ENCODE peak calls at places on chromosomes 7 and 10, in eight cellular contexts. V is HCT116, Q is Panc1, U is K562, M is GM23338, P is upper lobe of left lung, E is GM12878, K is HepG2. H is an unnamed sample.

GRCh38 chr10:77592946-77593636 is 44.5 kb downstream of the KCNMA1 start:
- ATAC-seq in V (peak; percentile 91), Q (peak; percentile 92), U (peak; percentile 67), M (no peak), P (peak; percentile 43), E (no peak), K (no peak), H (peak; percentile 73)

GRCh38 chr10:34824870-34825269 is 9.8 kb upstream of the PARD3 start:
- ATAC-seq in V (peak; percentile 57), Q (peak; percentile 82), U (peak; percentile 53), M (peak; percentile 94), P (no peak), E (peak; percentile 85), K (peak; percentile 95), H (no peak)

GRCh38 chr10:113225903-113226302 is 275.9 kb downstream of the TCF7L2 start:
- ATAC-seq in V (no peak), Q (no peak), U (no peak), M (no peak), P (no peak), E (no peak), K (no peak), H (no peak)

GRCh38 chr7:111750878-111751277 is 188.6 kb upstream of the IMMP2L start:
- ATAC-seq in V (no peak), Q (no peak), U (no peak), M (no peak), P (no peak), E (no peak), K (no peak), H (no peak)

GRCh38 chr10:3173173-3173878 is 744 bp upstream of the PITRM1 start:
- ATAC-seq in V (peak; percentile 76), Q (peak; percentile 56), U (peak; percentile 86), M (peak; percentile 74), P (peak; percentile 87), E (peak; percentile 62), K (peak; percentile 8), H (no peak)

GRCh38 chr10:103707956-103708626 is 147.3 kb downstream of the SH3PXD2A start:
- ATAC-seq in V (no peak), Q (no peak), U (no peak), M (no peak), P (no peak), E (no peak), K (no peak), H (no peak)

GRCh38 chr7:29341156-29341555 is 146.6 kb downstream of the CHN2 start:
- ATAC-seq in V (no peak), Q (no peak), U (no peak), M (no peak), P (no peak), E (no peak), K (no peak), H (no peak)

GRCh38 chr10:35909291-35909690 is 267.2 kb upstream of the FZD8 start:
- ATAC-seq in V (no peak), Q (no peak), U (no peak), M (peak; percentile 39), P (no peak), E (no peak), K (no peak), H (no peak)

GRCh38 chr10:570631-571565 is 118.6 kb downstream of the DIP2C start:
- ATAC-seq in V (no peak), Q (no peak), U (no peak), M (peak; percentile 19), P (no peak), E (no peak), K (no peak), H (no peak)

GRCh38 chr10:93762979-93763391 is 5.2 kb downstream of the LGI1 start:
- ATAC-seq in V (no peak), Q (peak; percentile 38), U (no peak), M (peak; percentile 25), P (peak; percentile 11), E (peak; percentile 95), K (no peak), H (no peak)

GRCh38 chr10:35126062-35126529 is 550 bp upstream of the CREM start:
- ATAC-seq in V (peak; percentile 15), Q (no peak), U (no peak), M (no peak), P (no peak), E (peak; percentile 0), K (no peak), H (peak; percentile 8)

GRCh38 chr10:25349520-25349919 is 174.7 kb downstream of the GPR158 start:
- ATAC-seq in V (no peak), Q (no peak), U (no peak), M (no peak), P (no peak), E (no peak), K (no peak), H (no peak)

GRCh38 chr7:99313204-99313573 is 12.5 kb upstream of the ARPC1A start:
- ATAC-seq in V (no peak), Q (no peak), U (no peak), M (no peak), P (no peak), E (peak; percentile 70), K (no peak), H (no peak)

GRCh38 chr7:45695249-45695995 is 121.3 kb downstream of the ADCY1 start:
- ATAC-seq in V (no peak), Q (no peak), U (no peak), M (no peak), P (no peak), E (no peak), K (no peak), H (no peak)

GRCh38 chr10:85612833-85613232 is 753.8 kb downstream of the GRID1 start:
- ATAC-seq in V (peak; percentile 97), Q (peak; percentile 82), U (peak; percentile 82), M (peak; percentile 88), P (peak; percentile 4), E (peak; percentile 89), K (peak; percentile 95), H (no peak)

GRCh38 chr10:116385994-116386809 is 41.4 kb upstream of the PNLIPRP3 start:
- ATAC-seq in V (peak; percentile 77), Q (peak; percentile 42), U (no peak), M (no peak), P (no peak), E (peak; percentile 34), K (no peak), H (no peak)

GRCh38 chr7:90631502-90631901 is 35.4 kb downstream of the CDK14 start:
- ATAC-seq in V (no peak), Q (no peak), U (no peak), M (no peak), P (no peak), E (peak; percentile 67), K (no peak), H (no peak)

GRCh38 chr10:70832852-70833542 is 17.2 kb downstream of the SGPL1 start:
- ATAC-seq in V (no peak), Q (no peak), U (no peak), M (no peak), P (no peak), E (peak; percentile 28), K (no peak), H (no peak)

GRCh38 chr10:42960491-42961155 is 116.2 kb upstream of the RET start:
- ATAC-seq in V (peak; percentile 98), Q (peak; percentile 96), U (peak; percentile 54), M (peak; percentile 90), P (peak; percentile 50), E (no peak), K (peak; percentile 34), H (no peak)

GRCh38 chr10:63171255-63171654 is 38.1 kb downstream of the NRBF2 start:
- ATAC-seq in V (no peak), Q (no peak), U (no peak), M (no peak), P (no peak), E (no peak), K (no peak), H (no peak)
- H3K36me3 ChIP-seq in V (peaks cover 33% of the 10 kb centered on the region), Q (peaks cover 64% of the 10 kb centered on the region), U (peaks cover 79% of the 10 kb centered on the region), M (peaks cover 54% of the 10 kb centered on the region), P (peaks cover 6% of the 10 kb centered on the region), E (peaks cover 28% of the 10 kb centered on the region), K (peaks cover 15% of the 10 kb centered on the region), H (peaks cover 50% of the 10 kb centered on the region)

GRCh38 chr7:44082541-44083207 is 344 bp upstream of the POLM start:
- ATAC-seq in V (peak; percentile 96), Q (peak; percentile 98), U (peak; percentile 97), M (peak; percentile 93), P (peak; percentile 99), E (peak; percentile 92), K (peak; percentile 97), H (peak; percentile 97)
- TF ChIP-seq POLR2AphosphoS5 in V (peak; percentile 60), Q (peak; percentile 44), U (peak; percentile 8), M (peak; percentile 32), P (peak; percentile 74), E (no peak), K (peak; percentile 42), H (peak; percentile 83)

GRCh38 chr7:30626984-30627383 is 32.3 kb downstream of the GARS1 start:
- ATAC-seq in V (no peak), Q (no peak), U (peak; percentile 17), M (no peak), P (no peak), E (no peak), K (no peak), H (no peak)
- H3K36me3 ChIP-seq in V (peaks cover 66% of the 10 kb centered on the region), Q (peaks cover 71% of the 10 kb centered on the region), U (peaks cover 94% of the 10 kb centered on the region), M (peaks cover 94% of the 10 kb centered on the region), P (peaks cover 16% of the 10 kb centered on the region), E (peaks cover 19% of the 10 kb centered on the region), K (peaks cover 21% of the 10 kb centered on the region), H (peaks cover 4% of the 10 kb centered on the region)

DNA sequence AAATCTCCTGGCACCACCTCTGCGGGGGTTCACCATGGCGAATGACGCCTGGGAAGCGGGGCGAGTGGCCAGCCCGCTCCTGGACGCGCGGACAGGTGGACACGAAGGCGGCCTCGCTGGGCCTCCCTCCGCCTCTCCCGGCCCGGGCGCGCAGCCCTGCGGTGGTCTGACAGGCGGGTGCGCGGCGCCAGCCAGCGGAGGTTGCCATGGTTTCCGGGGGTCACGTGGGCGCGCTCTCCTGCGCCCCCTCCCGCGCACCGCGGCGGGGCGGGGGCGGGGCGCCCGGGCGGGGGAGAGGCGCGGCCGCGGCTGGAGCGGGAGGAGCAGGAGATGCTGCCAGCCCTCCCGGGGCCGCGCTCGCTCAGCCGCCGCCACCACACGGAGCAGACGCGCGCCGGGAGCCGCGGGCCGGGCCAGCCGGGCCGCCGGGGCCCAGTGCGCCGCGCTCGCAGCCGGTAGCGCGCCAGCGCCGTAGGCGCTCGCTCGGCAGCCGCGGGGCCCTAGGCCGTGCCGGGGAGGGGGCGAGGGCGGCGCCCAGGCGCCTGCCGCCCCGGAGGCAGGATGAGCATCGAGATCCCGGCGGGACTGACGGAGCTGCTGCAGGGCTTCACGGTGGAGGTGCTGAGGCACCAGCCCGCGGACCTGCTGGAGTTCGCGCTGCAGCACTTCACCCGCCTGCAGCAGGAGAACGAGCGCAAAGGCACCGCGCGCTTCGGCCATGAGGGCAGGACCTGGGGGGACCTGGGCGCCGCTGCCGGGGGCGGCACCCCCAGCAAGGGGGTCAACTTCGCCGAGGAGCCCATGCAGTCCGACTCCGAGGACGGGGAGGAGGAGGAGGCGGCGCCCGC is at the start of gene PRKAR2B:
- ATAC-seq in V (peak; percentile 95), Q (peak; percentile 92), U (peak; percentile 83), M (peak; percentile 82), P (peak; percentile 84), E (peak; percentile 70), K (peak; percentile 96), H (peak; percentile 97)
- TF ChIP-seq POLR2AphosphoS5 in V (peak; percentile 23), Q (no peak), U (peak; percentile 44), M (peak; percentile 43), P (peak; percentile 52), E (no peak), K (no peak), H (peak; percentile 55)

GRCh38 chr7:100811480-100811879 is 15.8 kb downstream of the EPHB4 start:
- ATAC-seq in V (no peak), Q (no peak), U (no peak), M (no peak), P (no peak), E (no peak), K (no peak), H (no peak)
- H3K36me3 ChIP-seq in V (peaks cover 57% of the 10 kb centered on the region), Q (peaks cover 4% of the 10 kb centered on the region), U (peaks cover 95% of the 10 kb centered on the region), M (peaks cover 81% of the 10 kb centered on the region), P (no peaks in the 10 kb centered on the region), E (no peaks in the 10 kb centered on the region), K (peaks cover 24% of the 10 kb centered on the region), H (peaks cover 100% of the 10 kb centered on the region)

H was measured in gastroesophageal sphincter.